ENCODE peak calls at places on chromosomes 13 and 19, in four cellular contexts. K is tibial artery, X is nucleus accumbens, I is EL. E is an unnamed sample.

GRCh38 chr13:41107584-41108014 is 25.0 kb downstream of the KBTBD6 start:
- DNase-seq in K (no peak), X (no peak), I (no peak), E (no peak)

GRCh38 chr13:112840472-112841302 is 128.3 kb upstream of the MCF2L start:
- DNase-seq in K (no peak), X (no peak), I (no peak), E (no peak)

GRCh38 chr13:80475718-80476117 is 134.8 kb upstream of the SPRY2 start:
- DNase-seq in K (no peak), X (no peak), I (no peak), E (no peak)

GRCh38 chr19:48784527-48784926 is 26.3 kb downstream of the BCAT2 start:
- DNase-seq in K (no peak), X (no peak), I (no peak), E (no peak)

GRCh38 chr19:6668696-6669095 is 1.3 kb downstream of the TNFSF14 start:
- DNase-seq in K (no peak), X (no peak), I (no peak), E (no peak)

GRCh38 chr19:39676004-39676403 is 20.3 kb downstream of the LGALS16 start:
- DNase-seq in K (no peak), X (no peak), I (no peak), E (no peak)

GRCh38 chr19:23075031-23075733 is 41.6 kb upstream of the ZNF730 start:
- DNase-seq in K (no peak), X (peak), I (peak), E (no peak)

GRCh38 chr13:41401371-41401770 is 56.0 kb upstream of the RGCC start:
- DNase-seq in K (no peak), X (no peak), I (no peak), E (no peak)

GRCh38 chr13:19157461-19157860 is 24.2 kb downstream of the TUBA3C start:
- DNase-seq in K (no peak), X (no peak), I (no peak), E (no peak)

GRCh38 chr19:38869160-38869835 is 8.8 kb downstream of the RINL start:
- DNase-seq in K (no peak), X (peak), I (no peak), E (no peak)

GRCh38 chr19:51181913-51182419 is 39.9 kb downstream of the SIGLEC7 start:
- DNase-seq in K (no peak), X (no peak), I (no peak), E (no peak)

GRCh38 chr19:43525836-43526771 is 897 bp downstream of the ETHE1 start:
- DNase-seq in K (peak), X (no peak), I (peak), E (no peak)

GRCh38 chr19:47406711-47407416 is 12.5 kb downstream of the MEIS3 start:
- DNase-seq in K (no peak), X (no peak), I (no peak), E (peak)

GRCh38 chr13:112053744-112054615 is 13.0 kb upstream of the SOX1 start:
- DNase-seq in K (no peak), X (no peak), I (no peak), E (no peak)

GRCh38 chr13:29484796-29485195 is 110.7 kb downstream of the SLC7A1 start:
- DNase-seq in K (no peak), X (no peak), I (no peak), E (no peak)

GRCh38 chr19:49581007-49581508 is at the start of gene PRRG2:
- DNase-seq in K (no peak), X (no peak), I (no peak), E (no peak)

GRCh38 chr19:27714857-27715256 is 1498.1 kb downstream of the UQCRFS1 start:
- DNase-seq in K (no peak), X (no peak), I (no peak), E (no peak)

GRCh38 chr19:28401739-28402138 is 811.2 kb downstream of the UQCRFS1 start:
- DNase-seq in K (no peak), X (no peak), I (no peak), E (no peak)

GRCh38 chr13:35855531-35856019 is 275.6 kb downstream of the DCLK1 start:
- DNase-seq in K (no peak), X (peak), I (peak), E (no peak)

GRCh38 chr19:38736036-38736412 is 8.2 kb downstream of the CAPN12 start:
- DNase-seq in K (peak), X (peak), I (peak), E (peak)

GRCh38 chr19:7654401-7654800 is 14.4 kb upstream of the RETN start:
- DNase-seq in K (no peak), X (no peak), I (peak), E (no peak)

GRCh38 chr13:94602467-94602866 is 810 bp downstream of the GPR180 start:
- DNase-seq in K (no peak), X (no peak), I (no peak), E (no peak)

GRCh38 chr13:68076046-68076445 is 845.9 kb upstream of the PCDH9 start:
- DNase-seq in K (no peak), X (no peak), I (no peak), E (no peak)

GRCh38 chr19:45819769-45820168 is 4.7 kb upstream of the RSPH6A start:
- DNase-seq in K (no peak), X (no peak), I (no peak), E (no peak)

GRCh38 chr13:24693862-24694471 is 13.8 kb downstream of the ATP12A start:
- DNase-seq in K (peak), X (peak), I (peak), E (peak)

GRCh38 chr13:114022309-114022669 is 48.4 kb upstream of the C13orf46 start:
- DNase-seq in K (peak), X (no peak), I (no peak), E (no peak)

GRCh38 chr19:55355213-55355821 is 798 bp upstream of the COX6B2 start:
- DNase-seq in K (no peak), X (no peak), I (no peak), E (no peak)

GRCh38 chr13:44735806-44736205 is 159.7 kb upstream of the TSC22D1 start:
- DNase-seq in K (no peak), X (no peak), I (no peak), E (peak)

GRCh38 chr13:49733181-49733951 is 42.1 kb upstream of the EBPL start:
- DNase-seq in K (no peak), X (no peak), I (no peak), E (no peak)

GRCh38 chr19:48676887-48677286 is 4.1 kb upstream of the NTN5 start:
- DNase-seq in K (no peak), X (no peak), I (no peak), E (no peak)

GRCh38 chr19:36054733-36055686 is at the start of gene WDR62:
- DNase-seq in K (peak), X (peak), I (peak), E (peak)

GRCh38 chr19:7917292-7918061 is 2.7 kb upstream of the SNAPC2 start:
- DNase-seq in K (peak), X (peak), I (peak), E (peak)

GRCh38 chr19:17214531-17215124 is 529 bp upstream of the USE1 start:
- DNase-seq in K (no peak), X (no peak), I (no peak), E (no peak)

GRCh38 chr13:93364166-93364565 is 137.6 kb downstream of the GPC6 start:
- DNase-seq in K (no peak), X (no peak), I (peak), E (no peak)

GRCh38 chr13:90640976-90641375 is 706.5 kb upstream of the MIR17HG start:
- DNase-seq in K (no peak), X (no peak), I (peak), E (no peak)